ENCODE peak calls at places on chromosome 2, in five cellular contexts. O is aorta, X is HAP-1, C is T follicular helper cell, Y is GM23248. V is an unnamed sample.

GRCh38 chr2:96819101-96819875 is 3.2 kb downstream of the CNNM3 start:
- DNase-seq in Y (no peak), X (no peak), O (peak), C (no peak), V (no peak)

GRCh38 chr2:152594022-152594712 is 123.1 kb downstream of the PRPF40A start:
- DNase-seq in X (no peak), C (no peak), O (no peak), Y (peak), V (peak)

GRCh38 chr2:100623921-100624320 is 61.1 kb downstream of the PDCL3 start:
- DNase-seq in Y (no peak), O (no peak), C (no peak), X (no peak), V (no peak)

GRCh38 chr2:47569658-47570398 is 166.9 kb downstream of the MSH2 start:
- DNase-seq in C (no peak), X (no peak), Y (peak), O (no peak), V (no peak)

GRCh38 chr2:199861116-199861774 is 10.3 kb upstream of the FTCDNL1 start:
- DNase-seq in X (peak), Y (peak), O (no peak), C (no peak), V (peak)

GRCh38 chr2:200044453-200044852 is 89.1 kb downstream of the MAIP1 start:
- DNase-seq in C (no peak), Y (no peak), X (no peak), O (no peak), V (no peak)

GRCh38 chr2:7292154-7292553 is 374.9 kb downstream of the RNF144A start:
- DNase-seq in X (no peak), C (no peak), Y (peak), O (no peak), V (no peak)

GRCh38 chr2:205850611-205851010 is 168.3 kb downstream of the NRP2 start:
- DNase-seq in C (no peak), O (no peak), Y (no peak), X (no peak), V (no peak)

GRCh38 chr2:198173242-198173641 is 368.8 kb downstream of the PLCL1 start:
- DNase-seq in Y (peak), X (no peak), O (no peak), C (no peak), V (no peak)

GRCh38 chr2:19140463-19141208 is 217.8 kb downstream of the OSR1 start:
- DNase-seq in O (no peak), X (no peak), Y (peak), C (no peak), V (peak)

GRCh38 chr2:132670961-132671781 is 1.2 kb upstream of the LYPD1 start:
- DNase-seq in O (peak), X (no peak), Y (peak), C (no peak), V (peak)

GRCh38 chr2:127080941-127081769 is 25.8 kb downstream of the BIN1 start:
- DNase-seq in X (no peak), Y (no peak), C (peak), O (no peak), V (peak)